ENCODE peak calls at places on chromosomes 11 and 22, in nine cellular contexts. X, U, Z, T, A, R, Y, N and P are unnamed samples. For H3K36me3, the result is how much of the 10 kb centered on the place peaks cover.

GRCh38 chr11:110162216-110162615 is 69.0 kb downstream of the ZC3H12C start:
- DNase-seq in X (no peak), U (no peak), Z (no peak), T (no peak), A (no peak), R (no peak), Y (no peak), N (no peak), P (no peak)

GRCh38 chr11:105371311-105371710 is 231.7 kb upstream of the CARD18 start:
- DNase-seq in X (no peak), U (no peak), Z (no peak), T (no peak), A (no peak), R (no peak), Y (no peak), N (no peak), P (no peak)

GRCh38 chr11:9972917-9973504 is 309.1 kb downstream of the SWAP70 start:
- DNase-seq in X (peak), U (no peak), Z (no peak), T (peak), A (no peak), R (no peak), Y (no peak), N (no peak), P (no peak)

GRCh38 chr22:49964493-49965290 is 4.1 kb downstream of the PIM3 start:
- DNase-seq in X (no peak), U (peak), Z (peak), T (peak), A (no peak), R (peak), Y (peak), N (peak), P (no peak)

GRCh38 chr11:8728566-8728965 is 46.0 kb downstream of the RPL27A start:
- DNase-seq in X (no peak), U (no peak), Z (no peak), T (no peak), A (no peak), R (no peak), Y (peak), N (no peak), P (no peak)

GRCh38 chr11:112795142-112795815 is 165.9 kb upstream of the NCAM1 start:
- DNase-seq in X (no peak), U (no peak), Z (no peak), T (no peak), A (peak), R (no peak), Y (no peak), N (peak), P (no peak)

GRCh38 chr11:29208117-29208516 is 808.7 kb downstream of the KCNA4 start:
- DNase-seq in X (no peak), U (no peak), Z (no peak), T (no peak), A (no peak), R (no peak), Y (no peak), N (no peak), P (no peak)

GRCh38 chr11:267491-267994 is 10.7 kb upstream of the NLRP6 start:
- DNase-seq in X (no peak), U (peak), Z (peak), T (no peak), A (no peak), R (peak), Y (no peak), N (no peak), P (no peak)

GRCh38 chr11:10158461-10158860 is 135.6 kb downstream of the SBF2 start:
- DNase-seq in X (no peak), U (no peak), Z (no peak), T (no peak), A (no peak), R (no peak), Y (no peak), N (no peak), P (no peak)

GRCh38 chr22:27919943-27920755 is 1.1 kb upstream of the PITPNB start:
- DNase-seq in X (peak), U (no peak), Z (no peak), T (no peak), A (peak), R (no peak), Y (peak), N (peak), P (peak)

GRCh38 chr11:7973011-7973410 is 7.8 kb upstream of the NLRP10 start:
- DNase-seq in X (no peak), U (no peak), Z (no peak), T (no peak), A (no peak), R (no peak), Y (no peak), N (no peak), P (no peak)

GRCh38 chr22:45564349-45565030 is 61.8 kb downstream of the FBLN1 start:
- DNase-seq in X (no peak), U (no peak), Z (peak), T (no peak), A (no peak), R (no peak), Y (no peak), N (no peak), P (peak)
- H3K36me3 ChIP-seq in X (under half), U (under half), Z (under half), T (under half), A (under half), R (under half), Y (under half), N (under half), P (under half)

GRCh38 chr11:94543695-94544581 is at the start of gene FUT4:
- DNase-seq in X (peak), U (peak), Z (peak), T (peak), A (peak), R (peak), Y (peak), N (peak), P (peak)

GRCh38 chr11:94546886-94547285 is 3.2 kb downstream of the FUT4 start:
- DNase-seq in X (peak), U (no peak), Z (no peak), T (no peak), A (no peak), R (no peak), Y (no peak), N (no peak), P (no peak)

GRCh38 chr11:94544832-94545640 is 1.3 kb downstream of the FUT4 start:
- DNase-seq in X (no peak), U (no peak), Z (peak), T (peak), A (no peak), R (no peak), Y (no peak), N (no peak), P (no peak)

GRCh38 chr11:94545641-94546470 is 2.1 kb downstream of the FUT4 start:
- DNase-seq in X (no peak), U (no peak), Z (no peak), T (no peak), A (no peak), R (no peak), Y (no peak), N (no peak), P (no peak)

DNA sequence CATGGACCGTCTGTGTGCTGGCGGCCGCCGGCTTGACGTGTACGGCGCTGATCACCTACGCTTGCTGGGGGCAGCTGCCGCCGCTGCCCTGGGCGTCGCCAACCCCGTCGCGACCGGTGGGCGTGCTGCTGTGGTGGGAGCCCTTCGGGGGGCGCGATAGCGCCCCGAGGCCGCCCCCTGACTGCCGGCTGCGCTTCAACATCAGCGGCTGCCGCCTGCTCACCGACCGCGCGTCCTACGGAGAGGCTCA is 786 bp downstream of the FUT4 start:
- DNase-seq in X (no peak), U (no peak), Z (no peak), T (no peak), A (no peak), R (no peak), Y (no peak), N (no peak), P (no peak)
- H3K4me3 ChIP-seq in X (peak), U (peak), Z (peak), T (peak), A (peak), R (peak), Y (peak), N (peak), P (peak)

GRCh38 chr22:31085493-31085824 is 4.3 kb downstream of the SMTN start:
- DNase-seq in X (no peak), U (no peak), Z (no peak), T (peak), A (no peak), R (no peak), Y (no peak), N (no peak), P (no peak)
- H3K36me3 ChIP-seq in X (under half), U (under half), Z (under half), T (under half), A (half or more), R (under half), Y (under half), N (under half), P (under half)

DNA sequence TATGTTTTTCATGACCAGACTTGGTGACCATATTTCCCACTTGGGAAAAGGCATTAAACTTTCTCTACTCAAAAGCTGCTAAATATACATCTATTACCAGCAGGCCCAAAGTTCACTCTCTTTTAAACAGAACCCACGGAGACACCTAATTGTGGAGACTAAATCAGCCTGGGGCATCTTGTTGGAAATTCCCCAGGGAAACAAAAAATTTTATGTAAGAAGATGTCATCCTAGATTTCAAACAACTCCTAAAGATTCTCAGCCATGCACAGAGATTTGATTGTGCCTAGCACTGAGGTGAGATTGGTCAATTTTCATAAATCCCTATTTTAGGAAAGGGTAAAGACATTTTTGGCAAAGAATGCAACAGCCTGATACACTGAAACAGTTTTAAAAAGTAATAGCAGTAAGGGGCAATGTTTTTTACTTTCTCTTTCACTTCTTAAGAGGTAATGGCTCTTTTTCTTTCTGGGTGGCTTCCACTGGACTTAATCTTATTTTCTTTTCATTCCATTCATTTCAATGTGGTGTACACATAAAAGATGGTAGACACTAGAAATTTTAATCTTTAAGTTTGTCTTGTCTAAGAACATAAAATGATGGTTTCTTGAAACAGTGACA is 9.6 kb downstream of the OR52N2 start:
- DNase-seq in X (no peak), U (no peak), Z (no peak), T (no peak), A (no peak), R (no peak), Y (no peak), N (no peak), P (no peak)
- H3K4me3 ChIP-seq in X (no peak), U (no peak), Z (peak), T (no peak), A (no peak), R (no peak), Y (no peak), N (no peak), P (no peak)

GRCh38 chr11:61367406-61367805 is 5.2 kb downstream of the TMEM138 start:
- DNase-seq in X (no peak), U (no peak), Z (no peak), T (no peak), A (no peak), R (no peak), Y (no peak), N (peak), P (no peak)
- H3K36me3 ChIP-seq in X (half or more), U (under half), Z (half or more), T (under half), A (half or more), R (under half), Y (under half), N (half or more), P (under half)

GRCh38 chr11:14620027-14620511 is 23.5 kb upstream of the PDE3B start:
- DNase-seq in X (no peak), U (no peak), Z (no peak), T (no peak), A (no peak), R (no peak), Y (no peak), N (no peak), P (no peak)
- H3K4me3 ChIP-seq in X (no peak), U (no peak), Z (no peak), T (no peak), A (no peak), R (no peak), Y (no peak), N (no peak), P (no peak)

DNA sequence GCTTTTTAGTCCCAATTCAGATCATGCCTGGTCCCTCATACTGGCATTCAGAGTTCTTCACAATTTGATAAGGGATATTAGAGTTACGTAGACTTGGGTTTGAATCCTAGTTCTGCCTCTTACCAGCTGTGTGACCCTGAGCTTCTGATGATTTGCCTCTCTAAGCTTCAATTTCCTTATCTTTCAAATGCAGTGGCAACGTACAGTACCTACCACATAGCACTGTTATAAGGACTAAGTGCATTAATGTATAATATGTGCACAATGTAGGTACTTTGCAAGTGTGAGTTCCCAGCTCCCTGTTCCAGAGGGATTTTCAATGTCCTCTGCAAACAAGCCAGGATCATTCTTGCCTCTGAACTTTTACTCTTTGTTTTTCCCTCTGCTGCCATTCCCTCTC is 7.3 kb downstream of the RHOG start:
- DNase-seq in X (no peak), U (no peak), Z (no peak), T (no peak), A (no peak), R (no peak), Y (no peak), N (no peak), P (no peak)
- H3K36me3 ChIP-seq in X (under half), U (under half), Z (under half), T (under half), A (half or more), R (under half), Y (under half), N (under half), P (under half)

DNA sequence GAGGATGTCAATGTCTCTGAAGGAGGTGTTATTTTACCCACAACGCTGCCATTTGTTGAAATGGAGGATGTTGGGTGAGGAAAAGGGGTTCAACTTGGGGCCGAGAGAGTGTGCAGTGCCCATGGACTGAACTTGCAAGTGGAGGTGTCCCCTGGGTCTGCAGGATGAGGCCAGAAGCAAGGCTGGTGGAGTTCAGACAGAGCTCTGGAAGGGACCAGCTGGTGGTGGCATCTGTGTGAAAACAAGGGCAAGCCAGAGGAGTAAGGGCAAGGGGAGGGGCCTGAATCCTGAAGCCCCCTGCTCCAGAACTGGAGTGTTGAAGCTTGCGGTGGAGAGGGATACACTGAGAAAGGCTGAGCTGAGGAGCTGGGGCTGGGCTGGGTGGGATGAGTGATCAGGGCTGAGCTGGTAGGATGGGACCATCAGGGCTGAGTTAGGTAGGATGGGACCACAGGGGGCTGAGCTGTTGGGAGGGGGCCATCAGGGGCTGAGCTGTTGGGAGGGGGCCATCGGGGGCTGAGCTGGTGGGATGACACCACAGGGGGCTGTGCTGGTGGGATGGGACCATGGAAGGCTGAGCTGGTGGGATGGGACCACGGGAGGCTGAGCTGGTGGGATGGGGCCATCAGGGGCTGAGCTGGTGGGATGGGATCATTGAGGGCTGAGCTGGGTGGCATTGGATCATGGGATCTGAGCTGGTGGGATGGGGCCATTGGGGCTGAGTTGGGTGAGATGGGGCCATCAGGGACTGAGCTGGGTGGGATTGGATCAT is 13.4 kb upstream of the CTSD start:
- DNase-seq in X (no peak), U (no peak), Z (no peak), T (no peak), A (no peak), R (no peak), Y (no peak), N (no peak), P (no peak)
- H3K4me3 ChIP-seq in X (no peak), U (no peak), Z (no peak), T (no peak), A (no peak), R (no peak), Y (no peak), N (no peak), P (no peak)

DNA sequence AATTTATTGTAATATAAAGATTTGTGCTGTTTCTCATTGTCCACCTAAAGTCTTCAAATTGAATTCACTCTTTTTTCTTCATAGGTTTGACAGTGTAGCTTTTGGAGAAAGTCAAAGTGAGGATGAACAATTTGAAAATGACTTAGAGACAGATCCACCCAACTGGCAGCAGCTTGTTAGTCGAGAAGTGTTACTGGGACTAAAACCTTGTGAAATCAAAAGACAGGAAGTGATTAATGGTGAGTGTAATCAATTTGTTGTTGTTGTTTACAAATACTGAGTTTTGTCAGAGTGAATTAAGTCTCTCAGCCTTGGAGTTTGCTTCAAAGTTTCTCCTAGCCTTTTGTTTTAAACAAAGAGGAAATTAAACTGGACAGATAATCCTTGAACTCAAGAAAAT is 53.6 kb upstream of the GRIK4 start:
- DNase-seq in X (no peak), U (no peak), Z (no peak), T (no peak), A (no peak), R (no peak), Y (no peak), N (no peak), P (no peak)
- H3K36me3 ChIP-seq in X (half or more), U (half or more), Z (half or more), T (under half), A (half or more), R (under half), Y (under half), N (half or more), P (half or more)

GRCh38 chr11:3809624-3809928 is 1.2 kb downstream of the PGAP2 start:
- DNase-seq in X (no peak), U (no peak), Z (no peak), T (no peak), A (no peak), R (no peak), Y (no peak), N (no peak), P (no peak)
- H3K4me3 ChIP-seq in X (no peak), U (no peak), Z (no peak), T (no peak), A (no peak), R (no peak), Y (no peak), N (no peak), P (no peak)